ENCODE peak calls at places on chromosome 5, in four cellular contexts. Y, I, M and R are unnamed samples.

GRCh38 chr5:2991884-2992283 is 240.4 kb upstream of the IRX2 start:
- DNase-seq in Y (no peak), I (no peak), M (no peak), R (peak; percentile 56)

GRCh38 chr5:120358949-120359348 is 105.2 kb upstream of the PRR16 start:
- DNase-seq in Y (no peak), I (no peak), M (peak; percentile 73), R (no peak)

GRCh38 chr5:144033481-144033880 is 137.0 kb downstream of the YIPF5 start:
- DNase-seq in Y (no peak), I (no peak), M (no peak), R (no peak)

GRCh38 chr5:153352685-153353219 is 137.7 kb upstream of the GRIA1 start:
- DNase-seq in Y (no peak), I (no peak), M (no peak), R (no peak)

GRCh38 chr5:119322948-119323629 is 32.7 kb upstream of the TNFAIP8 start:
- DNase-seq in Y (no peak), I (no peak), M (peak; percentile 35), R (no peak)

GRCh38 chr5:181207214-181207959 is 2.4 kb upstream of the TRIM7 start:
- DNase-seq in Y (peak; percentile 85), I (no peak), M (peak; percentile 93), R (peak; percentile 87)

GRCh38 chr5:140349244-140349643 is 2.8 kb upstream of the HBEGF start:
- DNase-seq in Y (no peak), I (no peak), M (no peak), R (no peak)

GRCh38 chr5:143174714-143175398 is 228.6 kb downstream of the NR3C1 start:
- DNase-seq in Y (no peak), I (no peak), M (no peak), R (no peak)

GRCh38 chr5:82975812-82976211 is 101.4 kb downstream of the TMEM167A start:
- DNase-seq in Y (no peak), I (no peak), M (no peak), R (no peak)

GRCh38 chr5:3348576-3349535 is 246.8 kb upstream of the IRX1 start:
- DNase-seq in Y (no peak), I (no peak), M (no peak), R (no peak)

GRCh38 chr5:172795401-172795977 is 24.5 kb upstream of the DUSP1 start:
- DNase-seq in Y (no peak), I (peak; percentile 87), M (peak; percentile 100), R (peak; percentile 67)

GRCh38 chr5:5295361-5295760 is 127.1 kb upstream of the ICE1 start:
- DNase-seq in Y (no peak), I (no peak), M (no peak), R (no peak)
- H3K27ac ChIP-seq in Y (no peak overlapping the region), I (no peak overlapping the region), M (no peak overlapping the region), R (no peak overlapping the region)

DNA sequence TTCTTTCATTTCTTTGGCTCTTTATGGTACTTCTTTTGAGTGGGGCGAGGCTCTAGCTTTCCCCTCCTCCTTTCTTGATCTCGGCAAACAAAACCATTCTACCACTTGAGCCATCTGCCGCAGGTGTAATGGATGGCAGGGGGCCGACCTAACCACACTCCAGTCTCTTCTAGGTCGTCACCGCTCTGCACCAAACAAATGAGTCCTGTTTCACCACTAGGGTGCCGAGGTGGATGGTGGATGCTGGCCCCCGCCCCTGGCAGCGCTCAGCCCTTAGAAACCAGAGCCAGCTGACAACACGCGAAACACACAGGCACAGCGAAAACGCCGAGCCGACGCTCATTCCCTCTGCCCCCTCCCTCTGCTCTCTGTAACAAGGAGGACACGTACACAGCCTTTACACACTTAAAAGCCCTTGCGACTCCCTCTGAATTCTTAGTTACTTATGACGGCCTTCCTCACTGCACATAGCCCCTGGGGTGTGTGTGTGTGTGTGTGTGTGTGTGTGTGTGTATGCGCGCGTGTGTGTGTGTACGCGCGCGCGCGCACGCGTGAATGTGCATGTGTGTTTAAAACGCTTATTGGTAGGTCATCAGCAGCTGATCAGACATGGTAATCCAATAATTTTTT is 199.4 kb downstream of the MEF2C start:
- DNase-seq in Y (no peak), I (peak; percentile 71), M (no peak), R (no peak)
- H3K27me3 ChIP-seq in Y (peaks cover 18% of the 10 kb centered on the region), I (peaks cover 78% of the 10 kb centered on the region), M (peaks cover 100% of the 10 kb centered on the region), R (no peaks in the 10 kb centered on the region)

DNA sequence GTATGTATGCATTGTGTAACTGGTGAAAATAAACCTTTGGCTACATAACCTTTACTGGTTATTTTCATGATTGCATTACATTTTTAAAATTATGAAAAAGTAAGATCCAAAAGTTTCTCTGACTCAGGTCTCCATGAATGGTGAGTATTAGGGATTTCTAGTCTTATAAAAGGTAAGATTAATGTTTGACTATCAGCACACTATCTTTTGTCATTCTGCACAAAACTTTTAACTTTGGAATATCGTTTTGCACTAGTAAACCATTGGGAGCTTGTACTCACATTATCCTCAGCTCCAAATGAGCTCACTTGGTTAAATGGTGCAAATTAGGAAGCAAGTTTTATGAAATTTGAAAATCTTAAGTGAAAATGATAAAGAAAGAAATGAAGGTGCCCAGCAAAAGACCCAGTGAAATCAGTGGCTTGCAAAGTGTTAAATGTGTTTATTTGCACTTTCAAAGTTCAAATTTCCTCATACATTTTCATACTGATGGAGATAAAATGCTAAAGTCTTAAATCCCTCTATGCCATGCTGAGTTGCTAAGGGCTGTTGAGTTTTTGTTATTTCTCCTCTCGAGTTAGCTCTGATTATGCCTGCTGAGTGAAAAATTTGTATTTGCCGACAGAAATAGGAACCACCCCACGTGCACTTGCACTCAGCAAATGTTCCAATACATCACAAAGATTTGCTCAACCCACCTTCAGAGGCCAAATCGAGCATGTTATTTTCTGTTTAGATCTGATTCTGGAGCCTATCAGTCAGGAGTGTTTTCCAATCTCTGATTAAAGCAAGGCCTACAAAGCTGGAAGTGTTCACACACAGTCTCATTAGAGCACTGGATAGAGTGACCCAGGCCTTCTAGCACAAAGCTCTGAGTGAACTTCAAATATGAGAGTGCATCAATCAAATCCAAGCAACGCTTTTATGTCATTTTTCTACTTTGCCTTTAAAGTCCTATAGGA is 885.6 kb downstream of the NR2F1-AS1 start:
- DNase-seq in Y (no peak), I (no peak), M (no peak), R (no peak)
- H3K27ac ChIP-seq in Y (no peak overlapping the region), I (no peak overlapping the region), M (no peak overlapping the region), R (no peak overlapping the region)

GRCh38 chr5:88666761-88667186 is 216.2 kb downstream of the MEF2C start:
- DNase-seq in Y (no peak), I (no peak), M (no peak), R (no peak)
- H3K27me3 ChIP-seq in Y (peaks cover 6% of the 10 kb centered on the region), I (peaks cover 34% of the 10 kb centered on the region), M (peaks cover 100% of the 10 kb centered on the region), R (peaks cover 50% of the 10 kb centered on the region)

GRCh38 chr5:179127136-179128040 is 67.2 kb downstream of the ZNF354C start:
- DNase-seq in Y (no peak), I (peak; percentile 48), M (no peak), R (no peak)

GRCh38 chr5:179126506-179126991 is 66.4 kb downstream of the ZNF354C start:
- DNase-seq in Y (no peak), I (no peak), M (no peak), R (peak; percentile 4)

GRCh38 chr5:179124853-179125788 is 64.9 kb downstream of the ZNF354C start:
- DNase-seq in Y (no peak), I (peak; percentile 68), M (no peak), R (peak; percentile 5)

GRCh38 chr5:179124329-179124852 is 64.2 kb downstream of the ZNF354C start:
- DNase-seq in Y (no peak), I (no peak), M (no peak), R (peak; percentile 3)

DNA sequence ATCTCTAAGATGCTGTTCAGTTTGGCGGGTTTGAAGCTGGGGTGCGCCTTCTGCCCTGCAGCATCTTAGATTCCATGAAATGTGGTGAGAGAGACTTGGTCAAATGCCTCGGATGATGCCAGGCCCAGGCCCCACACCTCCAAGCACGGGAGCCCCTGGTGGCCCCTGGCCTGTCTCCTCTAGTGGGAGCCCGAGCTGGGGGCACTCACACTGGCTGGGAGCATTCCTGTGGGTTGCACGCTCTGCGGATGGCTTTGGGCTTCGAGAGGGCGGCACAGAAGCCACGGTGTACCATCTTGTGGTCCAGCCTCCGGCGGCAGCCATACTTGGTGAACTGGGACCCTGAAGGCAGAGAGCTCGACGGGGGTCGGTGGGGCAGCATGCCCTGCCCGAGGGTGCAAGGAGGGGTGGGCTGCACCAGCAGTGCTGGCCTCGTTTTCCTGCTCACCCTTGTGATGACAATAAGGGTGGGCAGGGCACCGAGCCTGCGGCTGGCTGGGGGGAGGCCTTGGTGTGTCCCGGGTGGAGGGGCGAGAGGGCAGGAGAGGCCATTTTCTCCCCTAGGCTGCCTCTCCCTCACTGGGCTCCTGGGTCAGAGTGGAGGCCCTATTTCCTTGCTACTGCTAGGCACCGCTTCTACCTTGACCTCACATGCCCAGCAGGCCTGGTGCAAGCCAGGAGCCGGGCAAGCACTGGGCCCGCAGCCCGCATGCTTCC is 65.8 kb downstream of the ZNF354C start:
- DNase-seq in Y (no peak), I (peak; percentile 69), M (no peak), R (no peak)
- H3K27ac ChIP-seq in Y (no peak overlapping the region), I (no peak overlapping the region), M (no peak overlapping the region), R (no peak overlapping the region)

GRCh38 chr5:169933127-169933526 is 47.2 kb downstream of the INSYN2B start:
- DNase-seq in Y (no peak), I (no peak), M (no peak), R (no peak)
- H3K27me3 ChIP-seq in Y (no peaks in the 10 kb centered on the region), I (no peaks in the 10 kb centered on the region), M (no peaks in the 10 kb centered on the region), R (no peaks in the 10 kb centered on the region)